ENCODE peak calls at places on chromosome 15, in eight cellular contexts. R is neural crest cell, O is nephron progenitor cell, Y is H9, G is NB4, H is pancreas, J is cardiac fibroblast, K is natural killer cell. X is an unnamed sample.

GRCh38 chr15:99976811-99977271 is 243.6 kb upstream of the LYSMD4 start:
- DNase-seq in R (no peak), O (no peak), Y (no peak), G (peak; percentile 66), H (no peak), J (peak; percentile 11), K (no peak), X (no peak)

GRCh38 chr15:66153549-66154415 is 99.8 kb downstream of the MEGF11 start:
- DNase-seq in R (no peak), O (no peak), Y (no peak), G (no peak), H (no peak), J (no peak), K (no peak), X (no peak)

GRCh38 chr15:64693134-64693533 is 82.3 kb downstream of the RBPMS2 start:
- DNase-seq in R (no peak), O (no peak), Y (no peak), G (no peak), H (no peak), J (peak; percentile 93), K (no peak), X (peak; percentile 85)

GRCh38 chr15:74317820-74318375 is 49.5 kb downstream of the CYP11A1 start:
- DNase-seq in R (no peak), O (peak; percentile 62), Y (no peak), G (peak; percentile 75), H (peak; percentile 61), J (peak; percentile 99), K (no peak), X (peak; percentile 80)

GRCh38 chr15:47991376-47991775 is 129.4 kb upstream of the SLC24A5 start:
- DNase-seq in R (no peak), O (no peak), Y (no peak), G (no peak), H (no peak), J (peak; percentile 43), K (no peak), X (no peak)

GRCh38 chr15:45644437-45644836 is 9.6 kb downstream of the SQOR start:
- DNase-seq in R (no peak), O (no peak), Y (no peak), G (no peak), H (no peak), J (no peak), K (no peak), X (no peak)

GRCh38 chr15:92808611-92809063 is 91.5 kb upstream of the CHD2 start:
- DNase-seq in R (no peak), O (no peak), Y (no peak), G (peak; percentile 74), H (peak; percentile 80), J (no peak), K (no peak), X (peak; percentile 28)

GRCh38 chr15:63978511-63979226 is 67.6 kb downstream of the DAPK2 start:
- DNase-seq in R (no peak), O (no peak), Y (peak; percentile 14), G (no peak), H (no peak), J (no peak), K (no peak), X (no peak)

GRCh38 chr15:43218908-43219706 is 1.7 kb downstream of the EPB42 start:
- DNase-seq in R (peak; percentile 25), O (peak; percentile 52), Y (peak; percentile 86), G (peak; percentile 59), H (no peak), J (peak; percentile 17), K (no peak), X (peak; percentile 43)

GRCh38 chr15:90633361-90633760 is 83.8 kb upstream of the BLM start:
- DNase-seq in R (no peak), O (no peak), Y (no peak), G (no peak), H (no peak), J (no peak), K (no peak), X (no peak)

GRCh38 chr15:91852741-91853500 is 587 bp upstream of the SLCO3A1 start:
- DNase-seq in R (peak; percentile 59), O (peak; percentile 72), Y (peak; percentile 68), G (peak; percentile 94), H (peak; percentile 88), J (peak; percentile 74), K (peak; percentile 78), X (peak; percentile 24)

GRCh38 chr15:30059771-30060170 is 23.0 kb upstream of the GOLGA8J start:
- DNase-seq in R (no peak), O (no peak), Y (no peak), G (no peak), H (no peak), J (no peak), K (no peak), X (no peak)

GRCh38 chr15:40773496-40773895 is 3.7 kb downstream of the C15orf62 start:
- DNase-seq in R (no peak), O (no peak), Y (no peak), G (no peak), H (peak; percentile 35), J (no peak), K (no peak), X (no peak)

GRCh38 chr15:52093539-52094502 is 18.8 kb downstream of the BCL2L10 start:
- DNase-seq in R (no peak), O (no peak), Y (no peak), G (no peak), H (no peak), J (peak; percentile 96), K (no peak), X (peak; percentile 96)

GRCh38 chr15:73239564-73240208 is 129.1 kb downstream of the HCN4 start:
- DNase-seq in R (no peak), O (no peak), Y (no peak), G (peak; percentile 26), H (no peak), J (peak; percentile 13), K (no peak), X (no peak)
- TF ChIP-seq CTCF in R (peak; percentile 20), O (no peak), Y (peak; percentile 49), G (peak; percentile 45), H (no peak), J (peak; percentile 35), K (no peak), X (peak; percentile 56)

DNA sequence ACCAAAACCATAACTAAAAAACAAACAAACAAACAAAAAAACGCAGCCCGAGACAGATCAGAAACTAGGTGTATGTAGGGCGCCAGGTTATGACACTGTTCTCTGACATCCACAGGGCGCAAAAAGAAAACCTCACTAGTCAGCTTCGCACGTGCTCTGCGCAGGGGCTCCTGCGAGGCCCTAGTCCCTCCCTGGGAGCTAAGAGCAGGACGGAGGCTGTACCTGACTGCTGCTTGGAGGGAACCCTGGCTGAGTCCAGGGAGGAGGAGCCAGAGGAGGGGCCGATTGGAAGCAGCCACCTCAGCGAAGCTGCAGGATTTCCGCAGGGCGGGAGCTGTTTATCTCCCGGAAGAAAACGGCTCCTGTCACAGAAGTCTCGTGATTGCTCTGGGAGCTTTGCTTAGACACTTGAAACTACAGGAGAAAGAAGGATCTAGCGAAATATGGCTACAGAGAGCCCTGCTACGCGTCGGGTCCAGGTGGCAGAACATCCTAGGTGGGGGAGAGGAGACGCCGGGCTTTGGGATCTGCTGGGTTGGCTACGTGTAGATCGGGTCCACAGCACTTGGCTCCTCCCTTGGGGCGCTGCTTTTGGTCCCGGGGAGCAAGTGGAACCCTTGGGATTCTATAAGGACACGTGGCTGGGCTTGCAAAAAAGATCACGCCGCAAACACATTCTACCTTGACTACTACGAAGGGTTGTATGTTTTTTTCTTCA is at the start of gene GALK2:
- DNase-seq in R (peak; percentile 54), O (peak; percentile 75), Y (peak; percentile 97), G (peak; percentile 93), H (peak; percentile 95), J (peak; percentile 82), K (peak; percentile 65), X (peak; percentile 74)
- TF ChIP-seq CTCF in R (no peak), O (no peak), Y (no peak), G (no peak), H (no peak), J (no peak), K (no peak), X (no peak)

GRCh38 chr15:77836116-77836798 is 203.5 kb upstream of the LINGO1 start:
- DNase-seq in R (no peak), O (peak; percentile 34), Y (peak; percentile 69), G (peak; percentile 57), H (no peak), J (peak; percentile 33), K (no peak), X (no peak)
- TF ChIP-seq CTCF in R (no peak), O (no peak), Y (peak; percentile 50), G (no peak), H (no peak), J (no peak), K (no peak), X (no peak)

GRCh38 chr15:58933311-58934113 is at the start of gene SLTM:
- DNase-seq in R (peak; percentile 83), O (peak; percentile 97), Y (peak; percentile 95), G (peak; percentile 97), H (peak; percentile 97), J (peak; percentile 95), K (peak; percentile 88), X (peak; percentile 95)
- TF ChIP-seq CTCF in R (peak; percentile 53), O (no peak), Y (peak; percentile 46), G (no peak), H (no peak), J (peak; percentile 44), K (peak; percentile 46), X (peak; percentile 66)

GRCh38 chr15:70892912-70893560 is 410 bp downstream of the LRRC49 start:
- DNase-seq in R (no peak), O (no peak), Y (no peak), G (peak; percentile 54), H (no peak), J (peak; percentile 82), K (no peak), X (peak; percentile 67)

DNA sequence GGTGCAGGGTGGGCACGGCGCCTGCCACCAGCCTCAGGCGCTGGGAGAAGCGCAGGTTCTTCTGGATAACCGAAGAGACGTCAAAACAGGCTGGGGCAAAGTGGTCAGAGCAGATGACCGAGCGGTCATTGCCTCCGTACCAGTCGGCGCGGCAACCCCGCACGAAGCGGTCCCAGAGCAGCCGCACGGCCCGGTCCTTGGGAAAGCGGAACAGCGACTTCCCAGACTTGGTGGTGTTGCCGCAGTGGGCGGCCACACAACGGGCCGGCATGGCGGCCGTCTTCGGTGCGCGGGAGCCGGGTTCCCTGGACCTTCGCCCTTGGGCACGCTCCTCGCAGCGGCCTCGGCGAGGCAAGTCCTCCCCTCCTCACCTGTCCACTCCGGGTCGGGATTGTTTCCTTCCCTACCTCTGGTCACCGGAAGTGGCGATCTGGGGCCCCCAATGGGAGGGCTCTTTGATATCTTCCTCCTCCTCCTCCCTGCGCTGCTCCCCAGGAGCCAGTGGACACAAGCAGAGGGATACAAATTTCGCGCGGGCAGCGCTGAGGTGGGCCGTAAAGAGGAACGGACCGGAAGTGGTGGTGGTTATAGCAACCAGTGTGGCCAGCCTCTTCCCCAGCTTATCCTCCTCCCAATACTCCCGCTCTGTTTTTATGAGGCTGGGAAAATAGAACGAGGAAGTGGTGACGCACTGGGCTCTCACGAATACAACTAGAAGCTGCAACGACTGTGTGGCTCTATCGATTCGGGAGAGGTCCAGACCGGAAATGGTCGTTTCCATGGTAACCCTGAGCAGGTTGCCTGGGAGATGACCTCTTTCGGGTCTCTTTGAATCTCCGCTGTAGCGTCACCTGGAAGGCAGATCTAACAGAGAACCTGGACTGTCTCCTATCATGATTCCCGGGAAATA is at the start of the genes LRRC49 and THAP10:
- DNase-seq in R (peak; percentile 75), O (peak; percentile 80), Y (peak; percentile 95), G (peak; percentile 90), H (peak; percentile 93), J (peak; percentile 98), K (no peak), X (peak; percentile 99)
- TF ChIP-seq CTCF in R (no peak), O (no peak), Y (no peak), G (no peak), H (no peak), J (no peak), K (no peak), X (peak; percentile 19)

X was measured in HFFc6.